ENCODE peak calls at places on chromosome 21, in five cellular contexts. I is CD8-positive, alpha-beta T cell; G is iPS DF 6.9; S is tibial artery; Z is lower lobe of right lung. F is an unnamed sample. For H3K27me3 and H3K4me1, the result is how much of the 10 kb centered on the place peaks cover.

GRCh38 chr21:33908760-33909159 is 6.8 kb downstream of the ATP5PO start:
- DNase-seq in I (no peak), S (no peak), Z (no peak), G (no peak), F (no peak)

GRCh38 chr21:21230672-21231071 is 232.5 kb downstream of the NCAM2 start:
- DNase-seq in S (no peak), I (no peak), G (no peak), Z (no peak), F (no peak)

GRCh38 chr21:16195476-16195875 is 465.7 kb downstream of the USP25 start:
- DNase-seq in I (no peak), Z (no peak), S (no peak), G (no peak), F (no peak)

GRCh38 chr21:17610862-17611261 is 1.8 kb downstream of the BTG3 start:
- DNase-seq in Z (no peak), S (peak), G (no peak), I (no peak), F (peak)

GRCh38 chr21:33300701-33301631 is 23.8 kb upstream of the IFNAR1 start:
- DNase-seq in S (no peak), G (no peak), I (no peak), Z (no peak), F (no peak)

GRCh38 chr21:29145354-29145782 is 14.9 kb downstream of the MAP3K7CL start:
- DNase-seq in Z (no peak), G (no peak), I (no peak), S (peak), F (peak)

GRCh38 chr21:17460094-17460493 is 52.7 kb upstream of the CXADR start:
- DNase-seq in Z (no peak), S (no peak), I (no peak), G (no peak), F (no peak)

GRCh38 chr21:37463083-37463780 is 96.7 kb downstream of the DYRK1A start:
- DNase-seq in I (no peak), G (no peak), S (no peak), Z (no peak), F (peak)

GRCh38 chr21:21664871-21665270 is 666.7 kb downstream of the NCAM2 start:
- DNase-seq in Z (no peak), G (no peak), S (no peak), I (no peak), F (no peak)

GRCh38 chr21:34129039-34129891 is 55.9 kb downstream of the MRPS6 start:
- DNase-seq in S (peak), Z (no peak), I (peak), G (no peak), F (peak)

GRCh38 chr21:16070207-16070651 is 340.4 kb downstream of the USP25 start:
- DNase-seq in S (no peak), Z (no peak), G (no peak), I (no peak), F (peak)

GRCh38 chr21:33801424-33802405 is 113.9 kb downstream of the ATP5PO start:
- DNase-seq in S (no peak), Z (no peak), G (no peak), I (no peak), F (peak)

GRCh38 chr21:34073032-34073748 is at the start of the genes MRPS6 and SLC5A3:
- DNase-seq in S (peak), G (peak), Z (peak), I (peak), F (peak)

GRCh38 chr21:28761709-28762356 is 230.8 kb downstream of the LTN1 start:
- DNase-seq in Z (no peak), I (no peak), G (no peak), S (no peak), F (no peak)

GRCh38 chr21:28993293-28993629 is 584 bp upstream of the LTN1 start:
- DNase-seq in G (no peak), S (no peak), Z (no peak), I (no peak), F (no peak)

GRCh38 chr21:28333455-28334108 is 659.1 kb downstream of the LTN1 start:
- DNase-seq in I (no peak), Z (no peak), S (no peak), G (no peak), F (no peak)

GRCh38 chr21:46660505-46660904 is 25.0 kb downstream of the PRMT2 start:
- DNase-seq in I (no peak), S (no peak), Z (no peak), G (no peak), F (no peak)

GRCh38 chr21:17442174-17442573 is 70.7 kb upstream of the CXADR start:
- DNase-seq in I (no peak), Z (no peak), S (no peak), G (no peak), F (no peak)

GRCh38 chr21:25457411-25457810 is 149.9 kb downstream of the MRPL39 start:
- DNase-seq in Z (no peak), I (no peak), S (no peak), G (no peak), F (peak)
- H3K27ac ChIP-seq in Z (no peak), I (no peak), S (no peak), G (no peak), F (no peak)

DNA sequence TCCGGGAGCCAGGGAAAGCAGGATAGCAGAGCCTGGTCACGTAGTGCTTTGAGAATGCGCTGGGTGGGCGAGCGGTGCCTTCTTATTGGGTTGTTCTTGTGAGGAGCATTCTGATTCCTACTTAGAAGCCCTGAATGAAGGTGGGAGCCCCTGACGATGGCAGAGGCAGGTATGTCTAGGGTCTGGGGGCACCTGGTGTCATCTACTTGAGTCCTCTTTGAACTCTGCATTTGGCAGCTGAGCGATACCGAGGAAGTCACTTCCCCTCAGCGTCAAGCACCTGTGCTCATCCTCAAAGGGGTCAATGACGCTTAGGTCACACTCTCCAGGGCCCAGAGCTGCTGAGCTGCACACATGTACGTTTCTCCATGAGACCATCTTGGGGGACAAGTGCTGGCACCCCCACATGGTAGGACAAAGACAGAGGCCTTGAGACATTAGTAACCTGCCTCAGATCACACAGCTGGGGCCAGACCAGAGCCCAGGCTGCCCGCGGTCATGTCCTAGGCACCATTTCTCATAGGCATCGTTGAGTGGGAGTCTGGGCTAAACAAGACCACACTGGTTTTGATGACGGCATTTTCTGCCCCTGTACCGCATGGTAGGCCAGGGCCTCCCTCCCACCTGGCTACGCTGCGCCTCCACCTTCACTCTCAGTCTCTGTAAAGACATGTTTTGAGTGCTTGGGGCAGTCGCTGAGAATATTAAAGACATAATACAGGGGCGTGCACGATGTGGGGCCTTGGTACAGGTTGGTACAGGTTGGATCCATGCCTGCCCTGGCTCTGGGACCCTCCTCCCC is 69.1 kb upstream of the ABCG1 start:
- DNase-seq in Z (no peak), S (peak), I (no peak), G (no peak), F (no peak)
- H3K27me3 ChIP-seq in Z (under half), S (under half), I (under half), G (under half), F (under half)

GRCh38 chr21:38984568-38984967 is 178.8 kb downstream of the ETS2 start:
- DNase-seq in I (no peak), Z (no peak), G (no peak), S (no peak), F (no peak)

GRCh38 chr21:38983560-38983959 is 177.8 kb downstream of the ETS2 start:
- DNase-seq in I (no peak), Z (no peak), G (no peak), S (no peak), F (no peak)

GRCh38 chr21:38986460-38987395 is 181.0 kb downstream of the ETS2 start:
- DNase-seq in G (no peak), S (no peak), Z (no peak), I (no peak), F (no peak)

GRCh38 chr21:38985423-38986378 is 180.0 kb downstream of the ETS2 start:
- DNase-seq in I (no peak), Z (peak), G (no peak), S (peak), F (peak)

GRCh38 chr21:38984982-38985422 is 179.3 kb downstream of the ETS2 start:
- DNase-seq in I (no peak), G (no peak), S (no peak), Z (no peak), F (peak)
- H3K4me1 ChIP-seq in I (under half), G (under half), S (under half), Z (half or more), F (under half)

DNA sequence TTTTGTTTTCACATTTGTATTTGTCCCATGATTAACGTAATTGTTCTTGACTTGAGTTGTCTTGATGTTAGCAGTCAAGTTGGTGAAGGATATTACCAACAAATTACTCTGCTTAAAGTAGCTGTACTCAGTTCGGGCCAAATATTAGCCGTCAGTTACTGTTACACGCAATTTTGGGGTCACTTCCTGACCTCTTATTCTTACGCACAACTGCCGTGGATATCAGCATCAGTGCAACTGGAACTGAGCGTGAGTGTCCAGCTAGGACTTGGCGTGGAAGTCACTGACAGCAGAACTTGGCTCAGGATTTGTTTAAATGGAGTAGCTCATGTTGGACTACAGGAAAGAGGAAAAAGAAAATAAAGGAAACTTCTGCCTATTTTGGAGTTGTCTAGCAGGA is 56.4 kb downstream of the ADAMTS1 start:
- DNase-seq in S (peak), Z (no peak), I (no peak), G (no peak), F (no peak)
- H3K27ac ChIP-seq in S (peak), Z (peak), I (no peak), G (no peak), F (no peak)

GRCh38 chr21:35628331-35628730 is 432.0 kb downstream of the SETD4 start:
- DNase-seq in G (no peak), Z (no peak), I (no peak), S (no peak), F (no peak)

GRCh38 chr21:35637431-35637830 is 422.9 kb downstream of the SETD4 start:
- DNase-seq in Z (no peak), G (no peak), S (peak), I (no peak), F (no peak)

GRCh38 chr21:35635261-35635660 is 425.1 kb downstream of the SETD4 start:
- DNase-seq in Z (no peak), I (no peak), G (no peak), S (no peak), F (no peak)

GRCh38 chr21:35635994-35636393 is 424.3 kb downstream of the SETD4 start:
- DNase-seq in I (no peak), S (no peak), Z (no peak), G (no peak), F (no peak)

GRCh38 chr21:35632711-35633110 is 427.6 kb downstream of the SETD4 start:
- DNase-seq in S (no peak), G (no peak), I (no peak), Z (no peak), F (no peak)
- H3K27me3 ChIP-seq in S (under half), G (under half), I (under half), Z (under half), F (under half)

DNA sequence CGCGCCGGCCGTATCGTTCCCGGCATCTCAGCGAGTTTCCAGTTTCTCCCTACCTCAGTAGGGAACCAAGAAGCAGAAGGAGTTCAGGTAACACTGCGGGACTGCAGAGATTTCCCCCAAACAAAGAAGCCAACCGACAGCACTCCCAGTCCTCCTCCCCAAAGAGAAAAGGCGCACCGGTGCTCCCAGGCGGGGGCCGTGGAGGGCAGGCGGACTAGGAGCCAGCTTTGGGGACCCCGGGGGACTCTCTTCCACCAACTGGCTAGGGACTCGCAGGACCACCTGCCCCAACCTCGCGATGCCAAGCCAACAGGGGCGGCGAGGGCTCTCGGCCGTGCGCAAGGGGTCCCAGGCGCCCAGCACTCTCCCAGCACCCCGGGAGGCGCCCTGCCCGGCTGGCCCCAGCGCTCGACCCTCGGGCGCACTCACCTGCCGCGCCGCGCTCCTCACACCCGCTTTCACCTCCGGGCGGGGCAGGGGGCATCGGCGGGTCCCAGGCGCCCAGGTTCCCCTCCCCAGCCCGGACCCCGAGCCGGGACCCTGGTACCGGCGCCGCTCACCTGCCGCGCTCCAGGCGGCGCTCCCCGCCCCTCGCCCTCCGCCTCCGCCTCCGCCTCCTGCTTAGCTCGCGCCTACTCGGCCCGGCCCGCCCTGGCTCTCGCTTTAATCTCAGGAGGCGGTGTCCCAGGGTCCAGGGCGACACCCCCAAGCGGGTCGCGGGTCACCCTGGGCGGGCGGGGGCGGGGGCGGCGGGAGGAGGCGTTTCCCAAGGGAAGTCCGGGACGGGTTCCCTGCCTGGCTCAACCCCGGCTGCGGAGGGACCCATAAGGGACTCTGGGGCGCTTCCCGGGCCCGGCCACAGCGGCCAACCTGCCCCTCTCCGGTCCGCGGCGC is at the start of gene TMPRSS2:
- DNase-seq in G (no peak), Z (peak), I (no peak), S (no peak), F (no peak)
- H3K4me1 ChIP-seq in G (under half), Z (under half), I (under half), S (under half), F (under half)

DNA sequence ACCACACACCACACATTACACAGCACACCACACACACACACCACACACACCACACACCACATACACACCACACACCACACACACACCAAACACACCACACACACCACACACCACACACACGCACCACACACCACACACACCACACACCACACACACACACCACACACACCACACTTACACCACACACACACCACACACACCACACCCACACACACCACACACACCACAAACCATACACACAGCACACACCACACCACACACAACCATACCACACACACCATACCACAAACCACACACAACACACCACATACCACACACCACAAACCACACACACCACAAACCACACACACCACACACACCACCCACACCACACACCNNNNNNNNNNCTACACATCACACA is 40.9 kb upstream of the SIK1 start:
- DNase-seq in S (no peak), Z (peak), I (no peak), G (no peak), F (no peak)
- H3K27ac ChIP-seq in S (no peak), Z (no peak), I (no peak), G (no peak), F (no peak)

DNA sequence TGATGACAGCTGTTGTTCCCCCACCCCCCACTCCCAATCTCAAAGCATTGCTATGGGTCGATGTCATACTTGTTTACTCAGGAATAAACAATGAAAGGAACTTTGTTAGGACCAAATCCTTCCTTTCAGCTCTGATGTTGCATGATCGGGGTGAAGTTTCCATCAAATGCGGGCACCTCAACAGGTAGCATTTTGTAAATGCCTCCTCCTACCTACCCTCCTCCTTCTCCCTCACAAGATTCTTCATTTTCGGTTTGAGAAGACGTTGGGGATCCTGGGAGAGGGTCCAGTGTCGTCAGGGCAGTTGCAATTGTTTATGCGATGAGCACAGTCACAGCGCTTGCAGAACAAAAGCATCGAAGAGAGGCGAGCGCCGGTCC is 758 bp upstream of the HUNK start:
- DNase-seq in S (no peak), Z (no peak), I (no peak), G (no peak), F (no peak)
- H3K27me3 ChIP-seq in S (under half), Z (half or more), I (under half), G (under half), F (half or more)

GRCh38 chr21:45465611-45466329 is 60.8 kb downstream of the COL18A1 start:
- DNase-seq in S (no peak), Z (no peak), I (no peak), G (no peak), F (no peak)
- H3K4me1 ChIP-seq in S (half or more), Z (under half), I (under half), G (under half), F (under half)

F was measured in A673.